ENCODE peak calls at places on chromosomes 6 and 20, in five cellular contexts. One of them, this sample, is unnamed.

GRCh38 chr6:79712616-79713015 is 81.5 kb downstream of the SH3BGRL2 start:
- DNase-seq in fibroblast of mammary gland: no peak
- DNase-seq in fibroblast of lung: no peak
- DNase-seq in fibroblast of the conjunctiva: no peak
- DNase-seq in Peyer's patch: no peak
- DNase-seq in this sample: peak

GRCh38 chr6:40307712-40308111 is 279.5 kb downstream of the LRFN2 start:
- DNase-seq in fibroblast of the conjunctiva: no peak
- DNase-seq in fibroblast of lung: no peak
- DNase-seq in Peyer's patch: no peak
- DNase-seq in fibroblast of mammary gland: no peak
- DNase-seq in this sample: no peak

GRCh38 chr6:94270040-94270689 is 850.8 kb upstream of the EPHA7 start:
- DNase-seq in Peyer's patch: peak
- DNase-seq in fibroblast of mammary gland: no peak
- DNase-seq in fibroblast of lung: no peak
- DNase-seq in fibroblast of the conjunctiva: no peak
- DNase-seq in this sample: no peak

GRCh38 chr20:51429144-51429482 is 113.4 kb downstream of the NFATC2 start:
- DNase-seq in fibroblast of mammary gland: no peak
- DNase-seq in fibroblast of the conjunctiva: no peak
- DNase-seq in Peyer's patch: no peak
- DNase-seq in fibroblast of lung: no peak
- DNase-seq in this sample: no peak

GRCh38 chr6:358432-358831 is 33.1 kb upstream of the IRF4 start:
- DNase-seq in fibroblast of the conjunctiva: no peak
- DNase-seq in fibroblast of mammary gland: no peak
- DNase-seq in fibroblast of lung: no peak
- DNase-seq in Peyer's patch: no peak
- DNase-seq in this sample: no peak

GRCh38 chr20:47468290-47469050 is 33.2 kb upstream of the NCOA3 start:
- DNase-seq in fibroblast of the conjunctiva: no peak
- DNase-seq in fibroblast of mammary gland: no peak
- DNase-seq in fibroblast of lung: no peak
- DNase-seq in Peyer's patch: no peak
- DNase-seq in this sample: no peak

GRCh38 chr6:114096553-114097172 is 125.7 kb upstream of the HDAC2 start:
- DNase-seq in fibroblast of the conjunctiva: peak
- DNase-seq in fibroblast of lung: peak
- DNase-seq in Peyer's patch: no peak
- DNase-seq in fibroblast of mammary gland: peak
- DNase-seq in this sample: no peak

GRCh38 chr6:26199773-26200728 is 112.8 kb downstream of the HFE start:
- DNase-seq in Peyer's patch: no peak
- DNase-seq in fibroblast of the conjunctiva: no peak
- DNase-seq in fibroblast of mammary gland: no peak
- DNase-seq in fibroblast of lung: peak
- DNase-seq in this sample: no peak

GRCh38 chr6:154123131-154123530 is 84.1 kb downstream of the OPRM1 start:
- DNase-seq in fibroblast of the conjunctiva: no peak
- DNase-seq in fibroblast of lung: no peak
- DNase-seq in Peyer's patch: no peak
- DNase-seq in fibroblast of mammary gland: no peak
- DNase-seq in this sample: no peak

This sample was measured in thyroid gland.